ENCODE peak calls at places on chromosomes 16 and 17, in eight cellular contexts. One of them, this sample, is unnamed.

GRCh38 chr17:75525806-75526554 is 483 bp downstream of the LLGL2 start:
- DNase-seq in ovary: no peak
- DNase-seq in A549: no peak
- DNase-seq in transverse colon: peak; percentile 45
- DNase-seq in K562: peak; percentile 33
- DNase-seq in sigmoid colon: no peak
- DNase-seq in upper lobe of left lung: no peak
- DNase-seq in tibial nerve: no peak
- DNase-seq in this sample: no peak

GRCh38 chr17:77609553-77610517 is 348.7 kb upstream of the TNRC6C start:
- DNase-seq in sigmoid colon: peak; percentile 78
- DNase-seq in A549: no peak
- DNase-seq in transverse colon: peak; percentile 20
- DNase-seq in tibial nerve: no peak
- DNase-seq in ovary: no peak
- DNase-seq in K562: no peak
- DNase-seq in upper lobe of left lung: no peak
- DNase-seq in this sample: no peak

GRCh38 chr17:77864234-77865108 is 94.0 kb upstream of the TNRC6C start:
- DNase-seq in upper lobe of left lung: no peak
- DNase-seq in tibial nerve: no peak
- DNase-seq in sigmoid colon: no peak
- DNase-seq in ovary: no peak
- DNase-seq in transverse colon: no peak
- DNase-seq in K562: no peak
- DNase-seq in A549: no peak
- DNase-seq in this sample: no peak

GRCh38 chr17:1110844-1111598 is 68.8 kb downstream of the ABR start:
- DNase-seq in transverse colon: peak; percentile 79
- DNase-seq in tibial nerve: peak; percentile 28
- DNase-seq in upper lobe of left lung: peak; percentile 94
- DNase-seq in ovary: no peak
- DNase-seq in K562: no peak
- DNase-seq in A549: peak; percentile 90
- DNase-seq in sigmoid colon: peak; percentile 87
- DNase-seq in this sample: no peak

GRCh38 chr17:82867763-82868325 is 28.0 kb upstream of the ZNF750 start:
- DNase-seq in tibial nerve: no peak
- DNase-seq in sigmoid colon: no peak
- DNase-seq in A549: no peak
- DNase-seq in ovary: no peak
- DNase-seq in upper lobe of left lung: no peak
- DNase-seq in K562: no peak
- DNase-seq in transverse colon: no peak
- DNase-seq in this sample: no peak

GRCh38 chr17:4584125-4584834 is at the start of gene SMTNL2:
- DNase-seq in transverse colon: no peak
- DNase-seq in ovary: peak; percentile 85
- DNase-seq in sigmoid colon: peak; percentile 73
- DNase-seq in tibial nerve: no peak
- DNase-seq in K562: peak; percentile 56
- DNase-seq in A549: no peak
- DNase-seq in upper lobe of left lung: no peak
- DNase-seq in this sample: no peak

GRCh38 chr17:69356625-69357024 is 29.7 kb upstream of the ABCA5 start:
- DNase-seq in tibial nerve: no peak
- DNase-seq in A549: no peak
- DNase-seq in sigmoid colon: no peak
- DNase-seq in transverse colon: no peak
- DNase-seq in ovary: no peak
- DNase-seq in K562: no peak
- DNase-seq in upper lobe of left lung: no peak
- DNase-seq in this sample: no peak

GRCh38 chr17:78974635-78975591 is 4.8 kb downstream of the LGALS3BP start:
- DNase-seq in sigmoid colon: peak; percentile 93
- DNase-seq in transverse colon: peak; percentile 76
- DNase-seq in K562: no peak
- DNase-seq in A549: peak; percentile 64
- DNase-seq in ovary: no peak
- DNase-seq in tibial nerve: peak; percentile 75
- DNase-seq in upper lobe of left lung: peak; percentile 90
- DNase-seq in this sample: peak; percentile 93

GRCh38 chr16:85347213-85347591 is 234.9 kb upstream of the CIBAR2 start:
- DNase-seq in transverse colon: no peak
- DNase-seq in A549: peak; percentile 52
- DNase-seq in tibial nerve: no peak
- DNase-seq in ovary: no peak
- DNase-seq in K562: peak; percentile 82
- DNase-seq in sigmoid colon: no peak
- DNase-seq in upper lobe of left lung: peak; percentile 64
- DNase-seq in this sample: no peak

GRCh38 chr16:70416748-70417616 is 21.9 kb downstream of the ST3GAL2 start:
- DNase-seq in A549: no peak
- DNase-seq in ovary: no peak
- DNase-seq in upper lobe of left lung: no peak
- DNase-seq in K562: peak; percentile 42
- DNase-seq in transverse colon: peak; percentile 62
- DNase-seq in tibial nerve: no peak
- DNase-seq in sigmoid colon: no peak
- DNase-seq in this sample: no peak

GRCh38 chr17:14355556-14355955 is 54.7 kb downstream of the HS3ST3B1 start:
- DNase-seq in tibial nerve: no peak
- DNase-seq in A549: no peak
- DNase-seq in upper lobe of left lung: no peak
- DNase-seq in ovary: no peak
- DNase-seq in transverse colon: no peak
- DNase-seq in sigmoid colon: no peak
- DNase-seq in K562: no peak
- DNase-seq in this sample: no peak

GRCh38 chr16:49278944-49279725 is 2.5 kb downstream of the CBLN1 start:
- DNase-seq in ovary: no peak
- DNase-seq in K562: no peak
- DNase-seq in A549: no peak
- DNase-seq in sigmoid colon: no peak
- DNase-seq in upper lobe of left lung: no peak
- DNase-seq in transverse colon: no peak
- DNase-seq in tibial nerve: no peak
- DNase-seq in this sample: peak; percentile 62

GRCh38 chr16:89410794-89411309 is 79.5 kb downstream of the ANKRD11 start:
- DNase-seq in transverse colon: peak; percentile 40
- DNase-seq in K562: no peak
- DNase-seq in ovary: peak; percentile 67
- DNase-seq in sigmoid colon: peak; percentile 78
- DNase-seq in tibial nerve: peak; percentile 43
- DNase-seq in A549: no peak
- DNase-seq in upper lobe of left lung: peak; percentile 89
- DNase-seq in this sample: no peak

GRCh38 chr17:16449121-16449570 is 33.8 kb downstream of the TRPV2 start:
- DNase-seq in sigmoid colon: no peak
- DNase-seq in upper lobe of left lung: no peak
- DNase-seq in A549: no peak
- DNase-seq in tibial nerve: no peak
- DNase-seq in ovary: no peak
- DNase-seq in K562: no peak
- DNase-seq in transverse colon: no peak
- DNase-seq in this sample: no peak

GRCh38 chr17:527247-527646 is 174.6 kb upstream of the RPH3AL start:
- DNase-seq in A549: no peak
- DNase-seq in sigmoid colon: no peak
- DNase-seq in upper lobe of left lung: no peak
- DNase-seq in ovary: no peak
- DNase-seq in K562: no peak
- DNase-seq in transverse colon: no peak
- DNase-seq in tibial nerve: no peak
- DNase-seq in this sample: no peak

GRCh38 chr17:12642034-12642433 is 23.7 kb upstream of the MYOCD start:
- DNase-seq in upper lobe of left lung: no peak
- DNase-seq in ovary: no peak
- DNase-seq in transverse colon: no peak
- DNase-seq in tibial nerve: no peak
- DNase-seq in K562: no peak
- DNase-seq in sigmoid colon: no peak
- DNase-seq in A549: no peak
- DNase-seq in this sample: no peak

GRCh38 chr17:77019955-77020379 is 120.8 kb upstream of the SEC14L1 start:
- DNase-seq in sigmoid colon: no peak
- DNase-seq in tibial nerve: no peak
- DNase-seq in K562: no peak
- DNase-seq in upper lobe of left lung: no peak
- DNase-seq in ovary: no peak
- DNase-seq in A549: no peak
- DNase-seq in transverse colon: no peak
- DNase-seq in this sample: no peak

GRCh38 chr16:67613808-67614207 is 31.1 kb upstream of the CARMIL2 start:
- DNase-seq in transverse colon: no peak
- DNase-seq in A549: peak; percentile 46
- DNase-seq in ovary: no peak
- DNase-seq in upper lobe of left lung: no peak
- DNase-seq in tibial nerve: no peak
- DNase-seq in K562: no peak
- DNase-seq in sigmoid colon: peak; percentile 22
- DNase-seq in this sample: no peak

GRCh38 chr16:78543066-78543465 is 443.6 kb downstream of the WWOX start:
- DNase-seq in ovary: no peak
- DNase-seq in K562: no peak
- DNase-seq in transverse colon: no peak
- DNase-seq in upper lobe of left lung: no peak
- DNase-seq in A549: no peak
- DNase-seq in sigmoid colon: no peak
- DNase-seq in tibial nerve: no peak
- DNase-seq in this sample: no peak

GRCh38 chr16:52254753-52255152 is 292.2 kb downstream of the TOX3 start:
- DNase-seq in transverse colon: no peak
- DNase-seq in A549: no peak
- DNase-seq in sigmoid colon: no peak
- DNase-seq in K562: no peak
- DNase-seq in upper lobe of left lung: no peak
- DNase-seq in ovary: no peak
- DNase-seq in tibial nerve: no peak
- DNase-seq in this sample: no peak

GRCh38 chr17:77127735-77128361 is 12.9 kb upstream of the SEC14L1 start:
- DNase-seq in tibial nerve: peak; percentile 65
- DNase-seq in transverse colon: peak; percentile 76
- DNase-seq in sigmoid colon: peak; percentile 77
- DNase-seq in A549: no peak
- DNase-seq in upper lobe of left lung: peak; percentile 83
- DNase-seq in K562: peak; percentile 31
- DNase-seq in ovary: no peak
- DNase-seq in this sample: no peak

GRCh38 chr17:43524945-43525575 is 21.1 kb downstream of the ETV4 start:
- DNase-seq in K562: no peak
- DNase-seq in sigmoid colon: no peak
- DNase-seq in upper lobe of left lung: no peak
- DNase-seq in A549: no peak
- DNase-seq in tibial nerve: no peak
- DNase-seq in ovary: no peak
- DNase-seq in transverse colon: no peak
- DNase-seq in this sample: no peak
- H3K27ac ChIP-seq in K562: no peak overlapping the region
- H3K27ac ChIP-seq in sigmoid colon: no peak overlapping the region
- H3K27ac ChIP-seq in upper lobe of left lung: no peak overlapping the region
- H3K27ac ChIP-seq in A549: no peak overlapping the region
- H3K27ac ChIP-seq in tibial nerve: no peak overlapping the region
- H3K27ac ChIP-seq in ovary: no peak overlapping the region
- H3K27ac ChIP-seq in transverse colon: no peak overlapping the region
- H3K27ac ChIP-seq in this sample: no peak overlapping the region

GRCh38 chr17:38871247-38871991 is 1.6 kb downstream of the LASP1 start:
- DNase-seq in upper lobe of left lung: peak; percentile 93
- DNase-seq in K562: peak; percentile 78
- DNase-seq in transverse colon: peak; percentile 91
- DNase-seq in tibial nerve: peak; percentile 77
- DNase-seq in A549: peak; percentile 94
- DNase-seq in sigmoid colon: peak; percentile 82
- DNase-seq in ovary: peak; percentile 71
- DNase-seq in this sample: peak; percentile 94
- TF ChIP-seq EP300 in upper lobe of left lung: no peak
- TF ChIP-seq EP300 in K562: peak; percentile 72
- TF ChIP-seq EP300 in transverse colon: peak; percentile 58
- TF ChIP-seq EP300 in tibial nerve: peak; percentile 76
- TF ChIP-seq EP300 in A549: no peak
- TF ChIP-seq EP300 in sigmoid colon: no peak
- TF ChIP-seq EP300 in ovary: no peak
- TF ChIP-seq EP300 in this sample: no peak

GRCh38 chr16:86680661-86681439 is 102.5 kb downstream of the FOXL1 start:
- DNase-seq in transverse colon: no peak
- DNase-seq in A549: no peak
- DNase-seq in ovary: no peak
- DNase-seq in upper lobe of left lung: no peak
- DNase-seq in sigmoid colon: peak; percentile 47
- DNase-seq in K562: no peak
- DNase-seq in tibial nerve: no peak
- DNase-seq in this sample: no peak

GRCh38 chr16:86682219-86682904 is 104.0 kb downstream of the FOXL1 start:
- DNase-seq in transverse colon: no peak
- DNase-seq in sigmoid colon: peak; percentile 26
- DNase-seq in A549: no peak
- DNase-seq in tibial nerve: no peak
- DNase-seq in upper lobe of left lung: no peak
- DNase-seq in K562: no peak
- DNase-seq in ovary: no peak
- DNase-seq in this sample: no peak

GRCh38 chr16:86680137-86680536 is 101.8 kb downstream of the FOXL1 start:
- DNase-seq in transverse colon: no peak
- DNase-seq in tibial nerve: no peak
- DNase-seq in A549: no peak
- DNase-seq in upper lobe of left lung: no peak
- DNase-seq in ovary: no peak
- DNase-seq in K562: no peak
- DNase-seq in sigmoid colon: peak; percentile 48
- DNase-seq in this sample: no peak

GRCh38 chr16:86679490-86679889 is 101.1 kb downstream of the FOXL1 start:
- DNase-seq in A549: no peak
- DNase-seq in upper lobe of left lung: no peak
- DNase-seq in K562: no peak
- DNase-seq in tibial nerve: no peak
- DNase-seq in ovary: no peak
- DNase-seq in sigmoid colon: no peak
- DNase-seq in transverse colon: no peak
- DNase-seq in this sample: no peak

GRCh38 chr16:86681440-86681838 is 103.1 kb downstream of the FOXL1 start:
- DNase-seq in sigmoid colon: peak; percentile 51
- DNase-seq in A549: no peak
- DNase-seq in K562: no peak
- DNase-seq in ovary: no peak
- DNase-seq in transverse colon: no peak
- DNase-seq in tibial nerve: no peak
- DNase-seq in upper lobe of left lung: no peak
- DNase-seq in this sample: no peak
- H3K27ac ChIP-seq in sigmoid colon: peak overlapping the region; percentile 41
- H3K27ac ChIP-seq in A549: no peak overlapping the region
- H3K27ac ChIP-seq in K562: no peak overlapping the region
- H3K27ac ChIP-seq in ovary: no peak overlapping the region
- H3K27ac ChIP-seq in transverse colon: no peak overlapping the region
- H3K27ac ChIP-seq in tibial nerve: peak overlapping the region; percentile 83
- H3K27ac ChIP-seq in upper lobe of left lung: no peak overlapping the region
- H3K27ac ChIP-seq in this sample: peak overlapping the region; percentile 10

DNA sequence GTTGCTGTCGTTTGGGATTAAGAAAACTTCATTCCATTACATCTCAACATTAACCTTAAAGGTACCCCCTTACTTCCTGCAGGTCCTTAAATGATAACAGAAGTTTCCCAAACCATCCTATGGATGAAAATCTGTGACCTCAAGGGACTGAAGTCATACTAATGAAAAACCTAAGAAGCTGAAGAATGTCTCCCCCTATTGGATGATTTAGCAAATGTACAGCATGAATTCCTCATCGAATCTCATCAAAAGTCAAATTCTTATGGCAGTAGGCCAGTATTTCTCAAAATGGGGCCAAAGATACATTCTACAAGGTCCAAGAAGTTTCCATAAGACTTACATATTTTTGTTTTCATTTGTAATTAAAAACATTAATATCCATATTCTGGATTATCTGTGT is 13.5 kb downstream of the SCO1 start:
- DNase-seq in transverse colon: no peak
- DNase-seq in upper lobe of left lung: no peak
- DNase-seq in ovary: no peak
- DNase-seq in K562: peak; percentile 26
- DNase-seq in tibial nerve: no peak
- DNase-seq in sigmoid colon: no peak
- DNase-seq in A549: peak; percentile 56
- DNase-seq in this sample: no peak
- TF ChIP-seq EP300 in transverse colon: no peak
- TF ChIP-seq EP300 in upper lobe of left lung: no peak
- TF ChIP-seq EP300 in ovary: no peak
- TF ChIP-seq EP300 in K562: no peak
- TF ChIP-seq EP300 in tibial nerve: no peak
- TF ChIP-seq EP300 in sigmoid colon: no peak
- TF ChIP-seq EP300 in A549: no peak
- TF ChIP-seq EP300 in this sample: no peak